ENCODE peak calls at places on chromosomes 16 and 17, in seven cellular contexts. V is A673, D is PC-9, U is K562, X is fibroblast of villous mesenchyme, K is RWPE1, I is A549. H is an unnamed sample.

GRCh38 chr17:41919840-41920579 is 1.3 kb upstream of the ACLY start:
- DNase-seq in K (peak; percentile 15), U (no peak), I (no peak), X (peak; percentile 43), D (peak; percentile 59), V (no peak), H (peak; percentile 49)

GRCh38 chr17:71667661-71668060 is 453.2 kb upstream of the SOX9 start:
- DNase-seq in D (no peak), V (no peak), K (no peak), U (no peak), I (no peak), X (no peak), H (no peak)

GRCh38 chr17:83099570-83100181 is 20.3 kb downstream of the METRNL start:
- DNase-seq in K (no peak), V (no peak), X (peak; percentile 54), D (no peak), U (no peak), I (no peak), H (no peak)

GRCh38 chr16:47519996-47520679 is 59.0 kb downstream of the PHKB start:
- DNase-seq in I (no peak), D (no peak), X (no peak), K (no peak), V (no peak), U (peak; percentile 56), H (no peak)

GRCh38 chr16:1351215-1351581 is 480 bp downstream of the TSR3 start:
- DNase-seq in U (no peak), D (no peak), K (no peak), V (no peak), I (no peak), X (no peak), H (no peak)

GRCh38 chr16:14522617-14523135 is 107.4 kb downstream of the PARN start:
- DNase-seq in U (no peak), I (no peak), D (no peak), V (no peak), X (no peak), K (no peak), H (no peak)

GRCh38 chr16:27333104-27333503 is 19.3 kb downstream of the IL4R start:
- DNase-seq in D (no peak), U (no peak), I (no peak), V (no peak), X (no peak), K (no peak), H (no peak)

GRCh38 chr17:57597531-57598453 is 147.3 kb downstream of the CCDC182 start:
- DNase-seq in I (peak; percentile 86), D (peak; percentile 48), K (peak; percentile 62), X (peak; percentile 78), V (peak; percentile 85), U (peak; percentile 61), H (peak; percentile 84)

GRCh38 chr16:30053376-30054015 is 12.1 kb upstream of the ALDOA start:
- DNase-seq in I (no peak), D (peak; percentile 72), X (peak; percentile 51), K (peak; percentile 70), U (no peak), V (peak; percentile 92), H (peak; percentile 72)

GRCh38 chr17:1399366-1399678 is 700 bp downstream of the YWHAE start:
- DNase-seq in V (no peak), U (no peak), I (no peak), K (no peak), X (no peak), D (no peak), H (no peak)

GRCh38 chr16:13021996-13022395 is 120.6 kb downstream of the SHISA9 start:
- DNase-seq in I (no peak), D (peak; percentile 62), X (no peak), U (no peak), K (no peak), V (no peak), H (no peak)

GRCh38 chr17:4806420-4806769 is 557 bp upstream of the PLD2 start:
- DNase-seq in D (peak; percentile 46), I (no peak), V (peak; percentile 26), X (no peak), K (no peak), U (no peak), H (no peak)

GRCh38 chr17:27295945-27296344 is 2.0 kb downstream of the WSB1 start:
- DNase-seq in X (no peak), U (no peak), I (no peak), K (no peak), D (no peak), V (no peak), H (no peak)

GRCh38 chr17:32803544-32803943 is 73.4 kb downstream of the MYO1D start:
- DNase-seq in V (peak; percentile 10), U (no peak), I (no peak), D (no peak), X (peak; percentile 73), K (no peak), H (peak; percentile 42)

GRCh38 chr17:19316756-19317358 is 45.7 kb downstream of the B9D1 start:
- DNase-seq in V (no peak), K (no peak), D (no peak), I (no peak), X (no peak), U (no peak), H (no peak)

GRCh38 chr16:47666434-47666833 is 205.3 kb downstream of the PHKB start:
- DNase-seq in K (no peak), D (no peak), V (no peak), I (no peak), X (no peak), U (no peak), H (no peak)

GRCh38 chr16:11668590-11669379 is 530 bp downstream of the SNN start:
- DNase-seq in K (no peak), I (no peak), U (no peak), X (no peak), V (no peak), D (no peak), H (no peak)

GRCh38 chr16:81624718-81625543 is 154.2 kb upstream of the PLCG2 start:
- DNase-seq in D (peak; percentile 88), X (no peak), U (peak; percentile 76), K (peak; percentile 60), I (no peak), V (no peak), H (no peak)
- TF ChIP-seq CTCF in D (no peak), X (no peak), U (no peak), K (no peak), I (no peak), V (no peak), H (no peak)

DNA sequence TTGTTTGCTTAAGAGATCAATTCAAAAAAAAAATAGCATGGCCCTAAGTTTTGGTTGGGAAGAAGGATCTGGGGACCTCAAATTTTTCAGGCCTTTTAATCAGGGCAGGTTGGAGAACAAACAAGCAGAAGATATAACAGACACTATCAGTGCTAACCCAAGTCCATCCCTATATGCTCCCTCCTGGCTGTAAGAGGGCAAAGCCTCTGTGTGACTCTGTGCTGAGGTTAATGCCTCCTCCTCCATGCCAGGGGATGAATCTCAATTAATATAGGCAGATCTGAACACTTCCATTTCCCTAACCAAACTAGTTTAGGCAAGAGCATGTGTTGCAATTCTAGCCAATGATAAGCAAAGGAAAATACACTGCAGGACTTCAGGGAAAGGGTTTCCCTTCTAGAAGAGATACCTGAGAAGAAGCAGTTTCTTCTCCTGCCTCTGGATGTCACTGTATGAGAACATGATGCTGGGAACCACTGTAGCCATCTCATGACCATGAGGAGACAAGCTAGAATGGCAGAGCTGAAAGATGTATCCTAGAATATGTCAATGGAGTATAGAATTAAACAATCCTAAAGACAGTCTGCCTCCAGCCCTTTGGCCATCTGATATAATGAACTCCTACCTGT is 76.0 kb downstream of the CHD9NB start:
- DNase-seq in U (no peak), I (peak; percentile 37), D (no peak), K (peak; percentile 34), X (peak; percentile 28), V (peak; percentile 53), H (peak; percentile 61)
- TF ChIP-seq CTCF in U (peak; percentile 52), I (peak; percentile 36), D (no peak), K (peak; percentile 42), X (peak; percentile 44), V (peak; percentile 63), H (peak; percentile 56)

GRCh38 chr16:10031473-10031872 is 150.8 kb downstream of the GRIN2A start:
- DNase-seq in K (no peak), V (no peak), D (no peak), U (no peak), I (no peak), X (peak; percentile 17), H (no peak)
- TF ChIP-seq CTCF in K (no peak), V (no peak), D (no peak), U (no peak), I (no peak), X (peak; percentile 49), H (no peak)

GRCh38 chr17:45312477-45313418 is 4.1 kb downstream of the MAP3K14 start:
- DNase-seq in U (no peak), X (no peak), I (no peak), V (no peak), D (peak; percentile 55), K (no peak), H (no peak)

GRCh38 chr17:45309400-45309799 is 7.4 kb downstream of the MAP3K14 start:
- DNase-seq in V (no peak), U (no peak), I (no peak), X (no peak), K (no peak), D (no peak), H (no peak)

GRCh38 chr17:45311762-45312476 is 4.9 kb downstream of the MAP3K14 start:
- DNase-seq in U (no peak), D (peak; percentile 99), K (peak; percentile 84), X (peak; percentile 73), I (peak; percentile 62), V (no peak), H (no peak)

GRCh38 chr17:45310380-45311324 is 6.2 kb downstream of the MAP3K14 start:
- DNase-seq in I (no peak), D (peak; percentile 76), K (no peak), X (peak; percentile 63), V (no peak), U (no peak), H (no peak)

DNA sequence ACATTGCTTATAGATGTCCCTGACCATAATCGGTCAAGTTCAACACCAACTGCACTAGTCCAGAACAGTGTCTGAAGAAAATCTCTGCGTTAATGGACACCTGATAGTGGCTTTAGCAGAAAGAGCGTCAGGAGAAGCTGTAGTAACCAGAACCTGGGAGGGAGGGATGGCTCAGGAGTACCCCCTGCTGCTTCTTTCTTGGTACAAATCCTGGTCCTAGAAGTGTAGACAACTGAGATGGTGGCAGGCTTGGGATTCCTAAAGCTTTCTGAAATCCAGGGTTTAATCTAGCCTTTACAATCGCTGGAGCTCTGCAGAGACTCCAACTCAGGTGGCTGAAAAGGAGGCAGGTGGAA is 5.4 kb downstream of the MAP3K14 start:
- DNase-seq in V (no peak), K (no peak), I (no peak), D (no peak), X (no peak), U (no peak), H (no peak)
- TF ChIP-seq CTCF in V (no peak), K (no peak), I (no peak), D (no peak), X (peak; percentile 33), U (no peak), H (no peak)

GRCh38 chr17:64217249-64217652 is 45.8 kb downstream of the TEX2 start:
- DNase-seq in X (no peak), I (no peak), D (no peak), K (no peak), V (no peak), U (no peak), H (no peak)
- TF ChIP-seq CTCF in X (no peak), I (no peak), D (no peak), K (no peak), V (no peak), U (no peak), H (no peak)

H was measured in fibroblast of pulmonary artery.